ENCODE peak calls at places on chromosomes 16 and 17, in seven cellular contexts. One of them, this sample, is unnamed.

GRCh38 chr17:77319211-77320031 is 178.7 kb downstream of the SEC14L1 start:
- DNase-seq in esophagus squamous epithelium: no peak
- DNase-seq in tibial nerve: peak
- DNase-seq in sigmoid colon: peak
- DNase-seq in heart left ventricle: peak
- DNase-seq in body of pancreas: peak
- DNase-seq in testis: peak
- DNase-seq in this sample: peak

GRCh38 chr17:49506282-49506681 is 11.2 kb downstream of the NGFR start:
- DNase-seq in esophagus squamous epithelium: no peak
- DNase-seq in tibial nerve: no peak
- DNase-seq in sigmoid colon: no peak
- DNase-seq in heart left ventricle: no peak
- DNase-seq in body of pancreas: no peak
- DNase-seq in testis: no peak
- DNase-seq in this sample: no peak

GRCh38 chr17:40559016-40559853 is 6.0 kb downstream of the CCR7 start:
- DNase-seq in esophagus squamous epithelium: no peak
- DNase-seq in tibial nerve: no peak
- DNase-seq in sigmoid colon: no peak
- DNase-seq in heart left ventricle: no peak
- DNase-seq in body of pancreas: no peak
- DNase-seq in testis: peak
- DNase-seq in this sample: peak

GRCh38 chr17:58525239-58525638 is 10.8 kb upstream of the MTMR4 start:
- DNase-seq in esophagus squamous epithelium: no peak
- DNase-seq in tibial nerve: no peak
- DNase-seq in sigmoid colon: peak
- DNase-seq in heart left ventricle: peak
- DNase-seq in body of pancreas: peak
- DNase-seq in testis: no peak
- DNase-seq in this sample: peak

GRCh38 chr16:85327731-85328664 is 215.7 kb upstream of the CIBAR2 start:
- DNase-seq in esophagus squamous epithelium: no peak
- DNase-seq in tibial nerve: no peak
- DNase-seq in sigmoid colon: no peak
- DNase-seq in heart left ventricle: no peak
- DNase-seq in body of pancreas: no peak
- DNase-seq in testis: peak
- DNase-seq in this sample: no peak

GRCh38 chr16:66898207-66898606 is 17.9 kb downstream of the PDP2 start:
- DNase-seq in esophagus squamous epithelium: no peak
- DNase-seq in tibial nerve: no peak
- DNase-seq in sigmoid colon: no peak
- DNase-seq in heart left ventricle: peak
- DNase-seq in body of pancreas: peak
- DNase-seq in testis: peak
- DNase-seq in this sample: no peak

GRCh38 chr17:72984925-72985322 is 107.6 kb downstream of the SLC39A11 start:
- DNase-seq in esophagus squamous epithelium: no peak
- DNase-seq in tibial nerve: no peak
- DNase-seq in sigmoid colon: no peak
- DNase-seq in heart left ventricle: no peak
- DNase-seq in body of pancreas: no peak
- DNase-seq in testis: no peak
- DNase-seq in this sample: no peak

GRCh38 chr17:64728041-64728695 is 66.1 kb upstream of the SMURF2 start:
- DNase-seq in esophagus squamous epithelium: no peak
- DNase-seq in tibial nerve: no peak
- DNase-seq in sigmoid colon: no peak
- DNase-seq in heart left ventricle: peak
- DNase-seq in body of pancreas: no peak
- DNase-seq in testis: peak
- DNase-seq in this sample: no peak

GRCh38 chr16:27175888-27176287 is 27.4 kb upstream of the KDM8 start:
- DNase-seq in esophagus squamous epithelium: no peak
- DNase-seq in tibial nerve: no peak
- DNase-seq in sigmoid colon: no peak
- DNase-seq in heart left ventricle: no peak
- DNase-seq in body of pancreas: no peak
- DNase-seq in testis: no peak
- DNase-seq in this sample: no peak

GRCh38 chr16:85793662-85794298 is 5.6 kb downstream of the EMC8 start:
- DNase-seq in esophagus squamous epithelium: no peak
- DNase-seq in tibial nerve: no peak
- DNase-seq in sigmoid colon: no peak
- DNase-seq in heart left ventricle: no peak
- DNase-seq in body of pancreas: peak
- DNase-seq in testis: no peak
- DNase-seq in this sample: no peak

DNA sequence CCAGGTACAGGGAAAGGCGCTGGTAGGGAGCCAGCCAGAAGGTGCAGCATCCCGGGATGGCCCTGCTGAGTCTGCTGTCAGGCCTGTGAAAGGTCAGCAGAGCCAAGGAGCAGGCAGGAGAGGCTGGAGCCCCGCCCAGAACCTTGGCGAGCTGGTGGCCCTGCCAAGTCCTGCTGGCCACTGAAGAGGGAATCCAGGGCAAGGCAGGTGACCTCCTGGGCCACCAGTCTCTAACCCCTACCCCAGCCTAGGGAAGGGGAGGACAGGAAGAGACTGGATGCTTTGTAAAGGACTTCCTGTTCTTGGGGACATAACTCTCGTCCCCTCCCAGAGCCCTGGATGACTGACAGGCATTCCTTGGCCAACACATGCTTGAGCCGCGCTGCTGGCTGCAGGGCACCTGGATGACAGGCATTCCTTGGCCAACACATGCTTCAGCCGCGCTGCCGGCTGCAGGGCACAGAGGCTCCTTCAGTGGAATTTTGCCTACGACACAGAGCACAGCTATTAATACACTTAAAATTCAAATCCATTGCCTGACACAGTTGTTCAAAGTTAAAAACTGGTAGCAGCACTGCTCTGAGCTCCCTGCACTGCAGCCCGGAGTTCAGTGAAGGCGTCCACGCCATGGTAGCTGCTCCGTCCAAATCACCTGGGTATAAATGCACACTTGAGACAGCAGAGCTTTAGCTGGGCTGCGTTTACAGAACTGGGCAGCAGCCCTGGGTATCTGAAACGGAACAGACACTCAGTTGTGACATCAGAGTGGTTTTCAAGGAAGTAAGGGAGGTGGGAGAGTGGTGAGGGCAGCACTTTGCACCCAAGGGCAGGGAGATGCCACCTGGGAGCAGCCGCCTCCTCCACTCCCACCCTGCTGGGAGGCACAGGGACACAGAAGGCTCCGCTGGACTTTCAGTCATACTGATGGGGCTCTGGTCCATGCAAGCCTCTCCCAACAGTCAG is 2.0 kb upstream of the BRICD5 start:
- DNase-seq in esophagus squamous epithelium: no peak
- DNase-seq in tibial nerve: no peak
- DNase-seq in sigmoid colon: no peak
- DNase-seq in heart left ventricle: peak
- DNase-seq in body of pancreas: peak
- DNase-seq in testis: peak
- DNase-seq in this sample: no peak
- H3K4me3 ChIP-seq in esophagus squamous epithelium: peak
- H3K4me3 ChIP-seq in tibial nerve: no peak
- H3K4me3 ChIP-seq in sigmoid colon: no peak
- H3K4me3 ChIP-seq in heart left ventricle: peak
- H3K4me3 ChIP-seq in body of pancreas: no peak
- H3K4me3 ChIP-seq in testis: no peak
- H3K4me3 ChIP-seq in this sample: no peak

GRCh38 chr16:4936991-4937781 is at the start of gene PPL:
- DNase-seq in esophagus squamous epithelium: no peak
- DNase-seq in tibial nerve: peak
- DNase-seq in sigmoid colon: peak
- DNase-seq in heart left ventricle: peak
- DNase-seq in body of pancreas: peak
- DNase-seq in testis: peak
- DNase-seq in this sample: peak
- TF ChIP-seq POLR2A in esophagus squamous epithelium: peak
- TF ChIP-seq POLR2A in tibial nerve: no peak
- TF ChIP-seq POLR2A in sigmoid colon: no peak
- TF ChIP-seq POLR2A in heart left ventricle: no peak
- TF ChIP-seq POLR2A in body of pancreas: peak
- TF ChIP-seq POLR2A in testis: no peak
- TF ChIP-seq POLR2A in this sample: peak

GRCh38 chr16:22336581-22336980 is 37.8 kb downstream of the CDR2 start:
- DNase-seq in esophagus squamous epithelium: no peak
- DNase-seq in tibial nerve: no peak
- DNase-seq in sigmoid colon: no peak
- DNase-seq in heart left ventricle: no peak
- DNase-seq in body of pancreas: no peak
- DNase-seq in testis: no peak
- DNase-seq in this sample: no peak
- H3K4me3 ChIP-seq in esophagus squamous epithelium: no peak
- H3K4me3 ChIP-seq in tibial nerve: no peak
- H3K4me3 ChIP-seq in sigmoid colon: no peak
- H3K4me3 ChIP-seq in heart left ventricle: no peak
- H3K4me3 ChIP-seq in body of pancreas: no peak
- H3K4me3 ChIP-seq in testis: no peak
- H3K4me3 ChIP-seq in this sample: no peak

GRCh38 chr17:56833812-56834379 is at the start of the genes C17orf67 and DGKE:
- DNase-seq in esophagus squamous epithelium: peak
- DNase-seq in tibial nerve: peak
- DNase-seq in sigmoid colon: peak
- DNase-seq in heart left ventricle: peak
- DNase-seq in body of pancreas: peak
- DNase-seq in testis: peak
- DNase-seq in this sample: peak

GRCh38 chr17:56831364-56832095 is 2.2 kb downstream of the C17orf67 start:
- DNase-seq in esophagus squamous epithelium: no peak
- DNase-seq in tibial nerve: no peak
- DNase-seq in sigmoid colon: no peak
- DNase-seq in heart left ventricle: no peak
- DNase-seq in body of pancreas: no peak
- DNase-seq in testis: no peak
- DNase-seq in this sample: no peak

GRCh38 chr17:56834380-56835258 is 668 bp downstream of the DGKE start:
- DNase-seq in esophagus squamous epithelium: no peak
- DNase-seq in tibial nerve: no peak
- DNase-seq in sigmoid colon: peak
- DNase-seq in heart left ventricle: peak
- DNase-seq in body of pancreas: peak
- DNase-seq in testis: peak
- DNase-seq in this sample: peak

GRCh38 chr17:56832446-56832845 is 1.3 kb downstream of the C17orf67 start:
- DNase-seq in esophagus squamous epithelium: no peak
- DNase-seq in tibial nerve: no peak
- DNase-seq in sigmoid colon: no peak
- DNase-seq in heart left ventricle: no peak
- DNase-seq in body of pancreas: no peak
- DNase-seq in testis: no peak
- DNase-seq in this sample: no peak

GRCh38 chr17:56833023-56833811 is 503 bp downstream of the C17orf67 start:
- DNase-seq in esophagus squamous epithelium: no peak
- DNase-seq in tibial nerve: no peak
- DNase-seq in sigmoid colon: peak
- DNase-seq in heart left ventricle: peak
- DNase-seq in body of pancreas: peak
- DNase-seq in testis: peak
- DNase-seq in this sample: peak
- TF ChIP-seq POLR2A in esophagus squamous epithelium: peak
- TF ChIP-seq POLR2A in tibial nerve: no peak
- TF ChIP-seq POLR2A in sigmoid colon: no peak
- TF ChIP-seq POLR2A in heart left ventricle: no peak
- TF ChIP-seq POLR2A in body of pancreas: peak
- TF ChIP-seq POLR2A in testis: no peak
- TF ChIP-seq POLR2A in this sample: peak

GRCh38 chr16:51143166-51143565 is 7.9 kb downstream of the SALL1 start:
- DNase-seq in esophagus squamous epithelium: no peak
- DNase-seq in tibial nerve: no peak
- DNase-seq in sigmoid colon: no peak
- DNase-seq in heart left ventricle: no peak
- DNase-seq in body of pancreas: no peak
- DNase-seq in testis: no peak
- DNase-seq in this sample: no peak

GRCh38 chr16:51139568-51139967 is 11.5 kb downstream of the SALL1 start:
- DNase-seq in esophagus squamous epithelium: no peak
- DNase-seq in tibial nerve: no peak
- DNase-seq in sigmoid colon: no peak
- DNase-seq in heart left ventricle: no peak
- DNase-seq in body of pancreas: no peak
- DNase-seq in testis: no peak
- DNase-seq in this sample: no peak

GRCh38 chr16:51137097-51137496 is 14.0 kb downstream of the SALL1 start:
- DNase-seq in esophagus squamous epithelium: no peak
- DNase-seq in tibial nerve: no peak
- DNase-seq in sigmoid colon: no peak
- DNase-seq in heart left ventricle: no peak
- DNase-seq in body of pancreas: no peak
- DNase-seq in testis: no peak
- DNase-seq in this sample: no peak

GRCh38 chr16:51141541-51141940 is 9.5 kb downstream of the SALL1 start:
- DNase-seq in esophagus squamous epithelium: no peak
- DNase-seq in tibial nerve: no peak
- DNase-seq in sigmoid colon: no peak
- DNase-seq in heart left ventricle: no peak
- DNase-seq in body of pancreas: no peak
- DNase-seq in testis: no peak
- DNase-seq in this sample: no peak

DNA sequence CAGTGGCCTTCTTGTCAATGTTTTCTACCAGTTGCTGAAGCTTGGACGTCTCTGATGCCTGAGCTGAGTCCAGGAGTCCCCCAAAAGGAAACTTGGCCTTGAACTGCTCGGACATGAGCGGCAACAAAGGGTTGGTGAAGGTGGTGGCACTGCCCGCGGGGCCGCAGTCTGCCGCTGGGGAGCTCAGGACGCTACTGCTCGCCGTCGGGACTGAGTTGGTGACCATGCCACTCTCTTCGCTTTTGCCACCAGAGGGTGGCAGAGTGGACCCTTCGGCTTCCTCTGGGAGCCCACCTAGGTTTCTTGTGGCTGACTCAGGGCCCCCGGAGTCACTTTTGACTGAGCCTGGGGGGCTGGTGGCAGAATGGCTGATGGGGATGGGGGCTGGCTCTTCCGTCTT is 11.0 kb downstream of the SALL1 start:
- DNase-seq in esophagus squamous epithelium: no peak
- DNase-seq in tibial nerve: no peak
- DNase-seq in sigmoid colon: no peak
- DNase-seq in heart left ventricle: no peak
- DNase-seq in body of pancreas: no peak
- DNase-seq in testis: no peak
- DNase-seq in this sample: no peak
- H3K4me3 ChIP-seq in esophagus squamous epithelium: no peak
- H3K4me3 ChIP-seq in tibial nerve: no peak
- H3K4me3 ChIP-seq in sigmoid colon: no peak
- H3K4me3 ChIP-seq in heart left ventricle: no peak
- H3K4me3 ChIP-seq in body of pancreas: no peak
- H3K4me3 ChIP-seq in testis: no peak
- H3K4me3 ChIP-seq in this sample: no peak

DNA sequence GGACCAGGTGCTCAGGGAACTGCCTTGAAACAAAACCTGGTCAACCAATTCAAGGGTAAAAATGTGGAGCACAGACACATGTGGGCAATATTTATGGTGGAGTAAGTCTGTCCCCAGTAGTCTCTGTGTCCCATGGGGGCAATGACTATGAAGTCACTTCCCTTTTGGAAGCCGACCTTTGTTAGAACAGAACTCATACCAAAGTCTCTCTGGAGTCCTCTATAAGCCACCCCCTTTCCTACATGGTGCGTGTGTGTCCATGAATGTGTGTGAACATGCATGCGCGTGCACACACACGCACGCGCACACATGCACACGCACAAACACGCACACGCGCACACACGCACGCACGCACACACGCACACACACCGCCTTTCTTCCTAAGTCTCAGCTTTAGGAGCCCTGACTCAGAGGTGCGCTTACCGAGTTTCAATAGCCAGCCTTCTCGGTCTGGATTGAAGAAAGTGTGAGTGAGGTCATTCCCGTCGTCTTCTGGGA is 84.2 kb downstream of the CYTH1 start:
- DNase-seq in esophagus squamous epithelium: no peak
- DNase-seq in tibial nerve: no peak
- DNase-seq in sigmoid colon: no peak
- DNase-seq in heart left ventricle: no peak
- DNase-seq in body of pancreas: no peak
- DNase-seq in testis: no peak
- DNase-seq in this sample: no peak
- TF ChIP-seq POLR2A in esophagus squamous epithelium: no peak
- TF ChIP-seq POLR2A in tibial nerve: no peak
- TF ChIP-seq POLR2A in sigmoid colon: no peak
- TF ChIP-seq POLR2A in heart left ventricle: no peak
- TF ChIP-seq POLR2A in body of pancreas: no peak
- TF ChIP-seq POLR2A in testis: no peak
- TF ChIP-seq POLR2A in this sample: no peak

This sample was measured in uterus.